ENCODE peak calls at places on chromosomes 1 and 21, in four cellular contexts. Z, C, N and X are unnamed samples.

GRCh38 chr1:5364591-5364990 is 627.6 kb downstream of the NPHP4 start:
- DNase-seq in N (no peak), Z (no peak), C (no peak), X (no peak)

GRCh38 chr1:117365350-117366280 is 1.6 kb upstream of the MAN1A2 start:
- DNase-seq in C (no peak), Z (peak; percentile 61), N (peak; percentile 10), X (no peak)

GRCh38 chr1:154742586-154742985 is 127.5 kb downstream of the KCNN3 start:
- DNase-seq in C (no peak), Z (no peak), N (no peak), X (no peak)

GRCh38 chr1:58011978-58012377 is 534.5 kb downstream of the OMA1 start:
- DNase-seq in N (no peak), C (no peak), Z (peak; percentile 1), X (no peak)

GRCh38 chr1:67019600-67020136 is 34.3 kb downstream of the SLC35D1 start:
- DNase-seq in C (no peak), Z (peak; percentile 81), N (peak; percentile 80), X (peak; percentile 43)

GRCh38 chr1:227245613-227246320 is 72.5 kb downstream of the CDC42BPA start:
- DNase-seq in Z (no peak), C (no peak), N (no peak), X (no peak)

GRCh38 chr1:220544901-220545303 is 17.0 kb downstream of the MARK1 start:
- DNase-seq in C (no peak), N (peak; percentile 89), Z (peak; percentile 4), X (peak; percentile 67)

GRCh38 chr21:25759573-25759972 is 24.8 kb downstream of the GABPA start:
- DNase-seq in Z (peak; percentile 51), N (no peak), C (no peak), X (no peak)

GRCh38 chr1:32179193-32179442 is 357 bp upstream of the TXLNA start:
- DNase-seq in N (no peak), Z (no peak), C (no peak), X (no peak)
- H2BK120ac ChIP-seq in N (no peak overlapping the region), Z (peak overlapping the region; percentile 21), C (no peak overlapping the region), X (no peak overlapping the region)

GRCh38 chr1:185537601-185538000 is 196.6 kb upstream of the HMCN1 start:
- DNase-seq in N (peak; percentile 56), C (no peak), Z (no peak), X (no peak)
- H4K5ac ChIP-seq in N (no peak overlapping the region), C (peak overlapping the region; percentile 30), Z (no peak overlapping the region), X (no peak overlapping the region)

GRCh38 chr1:221961532-221962292 is 219.8 kb upstream of the DUSP10 start:
- DNase-seq in N (peak; percentile 40), C (no peak), Z (peak; percentile 61), X (no peak)
- H2BK120ac ChIP-seq in N (peak overlapping the region; percentile 88), C (no peak overlapping the region), Z (peak overlapping the region; percentile 96), X (no peak overlapping the region)

GRCh38 chr21:29172282-29172681 is 41.8 kb downstream of the MAP3K7CL start:
- DNase-seq in N (no peak), C (no peak), Z (no peak), X (no peak)
- H4K5ac ChIP-seq in N (no peak overlapping the region), C (no peak overlapping the region), Z (peak overlapping the region; percentile 65), X (no peak overlapping the region)

GRCh38 chr1:92031281-92032110 is 1.7 kb downstream of the EPHX4 start:
- DNase-seq in C (no peak), N (no peak), Z (peak; percentile 21), X (no peak)
- H2BK120ac ChIP-seq in C (no peak overlapping the region), N (no peak overlapping the region), Z (peak overlapping the region; percentile 63), X (no peak overlapping the region)

GRCh38 chr1:62233926-62234450 is 39.3 kb downstream of the L1TD1 start:
- DNase-seq in Z (no peak), C (no peak), N (no peak), X (no peak)

GRCh38 chr1:62237950-62238374 is 43.3 kb downstream of the L1TD1 start:
- DNase-seq in C (no peak), Z (no peak), N (peak; percentile 50), X (no peak)

GRCh38 chr1:62237361-62237760 is 42.7 kb downstream of the L1TD1 start:
- DNase-seq in C (no peak), N (no peak), Z (no peak), X (no peak)

GRCh38 chr1:62234709-62235108 is 40.1 kb downstream of the L1TD1 start:
- DNase-seq in Z (no peak), C (no peak), N (no peak), X (no peak)

DNA sequence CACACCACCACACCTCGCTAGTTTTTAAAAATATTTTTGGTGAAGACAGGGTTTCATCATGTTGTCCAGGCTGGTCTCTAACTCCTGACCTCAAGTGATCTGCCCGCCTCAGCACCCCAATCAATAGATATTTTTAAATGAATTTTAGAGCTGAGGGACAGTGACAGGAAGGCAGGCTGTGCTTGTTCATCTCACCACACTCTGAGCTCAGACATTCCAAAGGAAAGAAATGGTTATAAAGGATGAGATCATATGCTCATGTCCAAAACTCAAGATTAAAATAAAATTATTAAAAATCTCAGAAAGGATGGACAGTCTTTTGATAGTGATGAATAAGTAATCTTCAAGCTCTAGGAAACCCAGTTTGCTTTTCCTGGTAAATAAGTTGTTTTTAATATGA is 40.9 kb downstream of the L1TD1 start:
- DNase-seq in Z (no peak), C (no peak), N (no peak), X (no peak)
- H4K5ac ChIP-seq in Z (no peak overlapping the region), C (no peak overlapping the region), N (no peak overlapping the region), X (no peak overlapping the region)

DNA sequence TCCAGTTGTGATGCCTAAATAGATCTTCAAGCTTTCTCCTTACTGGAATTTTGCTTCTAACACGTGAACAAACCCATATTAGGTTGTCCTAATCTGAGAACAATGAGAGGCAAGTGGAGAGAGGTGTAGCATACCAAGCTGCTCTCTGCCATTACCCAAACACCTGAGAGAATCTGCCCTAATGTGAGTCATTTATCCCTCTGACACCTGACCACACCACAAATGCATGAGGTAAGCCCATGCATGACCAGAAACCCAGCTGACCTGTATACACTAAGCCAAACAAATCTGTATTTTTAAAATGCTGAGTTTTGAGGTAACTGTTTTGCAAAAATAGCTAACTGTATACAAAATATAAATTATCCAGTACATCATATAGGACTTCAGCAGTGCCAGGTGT is 1458.1 kb upstream of the B3GALT2 start:
- DNase-seq in C (no peak), Z (no peak), N (peak; percentile 3), X (no peak)
- H2BK120ac ChIP-seq in C (no peak overlapping the region), Z (no peak overlapping the region), N (no peak overlapping the region), X (no peak overlapping the region)

GRCh38 chr1:46556822-46557221 is 5.4 kb upstream of the KNCN start:
- DNase-seq in C (no peak), Z (peak; percentile 56), N (no peak), X (no peak)
- H4K5ac ChIP-seq in C (no peak overlapping the region), Z (no peak overlapping the region), N (no peak overlapping the region), X (no peak overlapping the region)

GRCh38 chr1:98072047-98072446 is 151.2 kb upstream of the DPYD start:
- DNase-seq in C (no peak), N (no peak), Z (no peak), X (no peak)

GRCh38 chr1:98066911-98067310 is 146.1 kb upstream of the DPYD start:
- DNase-seq in C (no peak), N (no peak), Z (no peak), X (no peak)

DNA sequence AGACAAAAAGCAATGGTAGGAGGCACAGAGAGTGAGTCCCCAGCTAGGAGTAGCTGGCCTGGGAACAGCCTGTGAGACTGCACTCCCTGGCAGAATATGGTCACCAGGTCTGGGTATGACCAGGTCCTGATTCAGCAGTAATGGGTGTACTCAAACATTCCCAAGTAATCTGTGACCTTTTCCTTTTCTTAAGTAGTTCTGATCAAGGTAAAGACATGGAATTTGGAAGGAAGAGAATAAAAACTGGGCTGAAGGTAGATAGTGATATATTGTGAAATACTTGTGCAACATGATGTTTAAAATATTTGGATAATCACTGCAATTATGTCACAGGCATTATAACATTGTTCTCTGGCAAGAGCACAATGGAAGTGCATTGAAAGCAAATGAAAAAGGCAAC is 147.2 kb upstream of the DPYD start:
- DNase-seq in C (no peak), N (no peak), Z (no peak), X (no peak)
- H2BK120ac ChIP-seq in C (no peak overlapping the region), N (no peak overlapping the region), Z (no peak overlapping the region), X (no peak overlapping the region)

DNA sequence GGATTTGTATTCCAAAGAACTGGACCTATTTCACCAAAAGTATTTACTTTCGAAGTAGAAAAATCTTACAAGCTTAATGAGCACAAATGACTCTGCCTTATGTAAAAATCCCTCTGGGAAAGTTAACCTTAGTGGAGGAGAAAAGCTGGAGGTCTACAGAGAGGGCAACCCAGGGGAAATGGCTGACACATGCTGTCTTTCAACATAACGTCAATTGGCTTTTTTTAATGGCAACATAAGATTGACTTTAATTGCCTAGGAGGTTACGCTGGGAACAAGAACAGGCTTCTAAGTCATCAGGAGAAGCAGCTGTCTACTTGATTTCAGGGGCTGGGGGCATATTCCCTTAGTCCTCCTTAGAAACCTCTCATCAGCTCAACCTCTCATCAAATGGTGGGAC is 52.3 kb downstream of the UTP25 start:
- DNase-seq in C (no peak), Z (no peak), N (no peak), X (no peak)
- H4K5ac ChIP-seq in C (no peak overlapping the region), Z (no peak overlapping the region), N (no peak overlapping the region), X (no peak overlapping the region)